ENCODE peak calls at places on chromosomes 7 and 10, in ten cellular contexts. L, C, X, D, I, G, M, R, A and W are unnamed samples.
A peak's percentile ranks its signal among the peaks of the same experiment; 100 is the strongest.

GRCh38 chr7:80815733-80816132 is 103.1 kb downstream of the SEMA3C start:
- DNase-seq in L (no peak), C (no peak), X (peak; percentile 5), D (no peak), I (no peak), G (no peak), M (no peak), R (no peak), A (peak; percentile 37), W (no peak)

GRCh38 chr7:84510501-84510900 is 315.9 kb upstream of the SEMA3A start:
- DNase-seq in L (no peak), C (no peak), X (peak; percentile 78), D (no peak), I (peak; percentile 62), G (no peak), M (peak; percentile 52), R (no peak), A (peak; percentile 16), W (no peak)

GRCh38 chr7:37853468-37853867 is 5.1 kb downstream of the NME8 start:
- DNase-seq in L (peak; percentile 27), C (no peak), X (no peak), D (no peak), I (no peak), G (no peak), M (no peak), R (no peak), A (no peak), W (no peak)

GRCh38 chr10:9762966-9763656 is 1254.6 kb upstream of the CELF2 start:
- DNase-seq in L (no peak), C (no peak), X (peak; percentile 82), D (no peak), I (peak; percentile 87), G (no peak), M (peak; percentile 83), R (no peak), A (no peak), W (peak; percentile 32)

GRCh38 chr7:17532861-17533404 is 234.5 kb downstream of the AHR start:
- DNase-seq in L (no peak), C (no peak), X (peak; percentile 94), D (no peak), I (peak; percentile 88), G (no peak), M (peak; percentile 87), R (no peak), A (peak; percentile 98), W (peak; percentile 84)

GRCh38 chr10:32952541-32953276 is 5.3 kb downstream of the ITGB1 start:
- DNase-seq in L (no peak), C (no peak), X (no peak), D (no peak), I (no peak), G (no peak), M (no peak), R (no peak), A (no peak), W (no peak)

GRCh38 chr7:134662871-134663205 is 16.2 kb downstream of the BPGM start:
- DNase-seq in L (no peak), C (no peak), X (no peak), D (no peak), I (no peak), G (no peak), M (no peak), R (no peak), A (no peak), W (no peak)

GRCh38 chr10:33010132-33011037 is 52.4 kb upstream of the ITGB1 start:
- DNase-seq in L (peak; percentile 18), C (no peak), X (peak; percentile 86), D (no peak), I (peak; percentile 83), G (no peak), M (peak; percentile 47), R (no peak), A (peak; percentile 99), W (peak; percentile 95)

GRCh38 chr7:150420987-150421674 is 29.3 kb upstream of the GIMAP8 start:
- DNase-seq in L (peak; percentile 93), C (peak; percentile 67), X (peak; percentile 58), D (peak; percentile 63), I (peak; percentile 78), G (peak; percentile 68), M (no peak), R (peak; percentile 82), A (peak; percentile 43), W (peak; percentile 28)

GRCh38 chr7:122300607-122301079 is 3.9 kb downstream of the FEZF1 start:
- DNase-seq in L (no peak), C (no peak), X (no peak), D (no peak), I (peak; percentile 32), G (no peak), M (no peak), R (no peak), A (peak; percentile 11), W (no peak)

GRCh38 chr10:79413196-79413595 is 32.2 kb downstream of the ZCCHC24 start:
- DNase-seq in L (no peak), C (no peak), X (peak; percentile 41), D (no peak), I (no peak), G (no peak), M (no peak), R (no peak), A (peak; percentile 19), W (no peak)

GRCh38 chr7:84304407-84304806 is 109.8 kb upstream of the SEMA3A start:
- DNase-seq in L (no peak), C (no peak), X (no peak), D (no peak), I (no peak), G (no peak), M (no peak), R (no peak), A (no peak), W (no peak)

GRCh38 chr10:110410329-110411046 is 87.2 kb upstream of the DUSP5 start:
- DNase-seq in L (no peak), C (no peak), X (peak; percentile 98), D (no peak), I (peak; percentile 93), G (no peak), M (peak; percentile 93), R (no peak), A (peak; percentile 98), W (peak; percentile 97)

GRCh38 chr7:44531421-44532380 is 9.4 kb downstream of the NPC1L1 start:
- DNase-seq in L (peak; percentile 4), C (no peak), X (no peak), D (no peak), I (no peak), G (no peak), M (no peak), R (no peak), A (no peak), W (no peak)

GRCh38 chr7:143518521-143518920 is 40.8 kb downstream of the TAS2R41 start:
- DNase-seq in L (no peak), C (no peak), X (no peak), D (no peak), I (peak; percentile 92), G (no peak), M (no peak), R (no peak), A (no peak), W (no peak)